ENCODE peak calls at places on chromosomes 6 and 20, in eight cellular contexts. One of them, this sample, is unnamed.

GRCh38 chr6:56851541-56852248 is 103.2 kb upstream of the BEND6 start:
- DNase-seq in neural progenitor cell: peak
- DNase-seq in H9: peak
- DNase-seq in hepatocyte: peak
- DNase-seq in A549: peak
- DNase-seq in mammary epithelial cell: peak
- DNase-seq in IMR-90: peak
- DNase-seq in PC-3: peak
- DNase-seq in this sample: peak

GRCh38 chr6:8953310-8953709 is 518.0 kb upstream of the SLC35B3 start:
- DNase-seq in hepatocyte: no peak
- DNase-seq in A549: no peak
- DNase-seq in PC-3: no peak
- DNase-seq in IMR-90: no peak
- DNase-seq in mammary epithelial cell: no peak
- DNase-seq in H9: no peak
- DNase-seq in neural progenitor cell: no peak
- DNase-seq in this sample: no peak

GRCh38 chr6:1170793-1171192 is 141.1 kb upstream of the FOXQ1 start:
- DNase-seq in IMR-90: no peak
- DNase-seq in hepatocyte: peak
- DNase-seq in H9: no peak
- DNase-seq in PC-3: no peak
- DNase-seq in A549: no peak
- DNase-seq in mammary epithelial cell: no peak
- DNase-seq in neural progenitor cell: no peak
- DNase-seq in this sample: no peak

GRCh38 chr20:35006531-35006971 is 50.9 kb downstream of the MYH7B start:
- DNase-seq in hepatocyte: no peak
- DNase-seq in PC-3: no peak
- DNase-seq in A549: no peak
- DNase-seq in IMR-90: no peak
- DNase-seq in mammary epithelial cell: no peak
- DNase-seq in neural progenitor cell: no peak
- DNase-seq in H9: peak
- DNase-seq in this sample: no peak

GRCh38 chr6:37308084-37308817 is 45.5 kb upstream of the RNF8 start:
- DNase-seq in mammary epithelial cell: no peak
- DNase-seq in A549: no peak
- DNase-seq in IMR-90: peak
- DNase-seq in PC-3: peak
- DNase-seq in H9: no peak
- DNase-seq in neural progenitor cell: no peak
- DNase-seq in hepatocyte: peak
- DNase-seq in this sample: peak

GRCh38 chr6:125906158-125906998 is 50.2 kb upstream of the HINT3 start:
- DNase-seq in IMR-90: peak
- DNase-seq in hepatocyte: peak
- DNase-seq in H9: peak
- DNase-seq in neural progenitor cell: peak
- DNase-seq in PC-3: peak
- DNase-seq in A549: no peak
- DNase-seq in mammary epithelial cell: no peak
- DNase-seq in this sample: peak

GRCh38 chr20:63317601-63318291 is 24.8 kb downstream of the COL20A1 start:
- DNase-seq in A549: no peak
- DNase-seq in H9: no peak
- DNase-seq in neural progenitor cell: no peak
- DNase-seq in hepatocyte: no peak
- DNase-seq in mammary epithelial cell: no peak
- DNase-seq in IMR-90: no peak
- DNase-seq in PC-3: no peak
- DNase-seq in this sample: no peak

GRCh38 chr20:33910056-33910455 is 83.7 kb upstream of the RALY start:
- DNase-seq in mammary epithelial cell: no peak
- DNase-seq in hepatocyte: no peak
- DNase-seq in A549: no peak
- DNase-seq in PC-3: no peak
- DNase-seq in neural progenitor cell: no peak
- DNase-seq in IMR-90: peak
- DNase-seq in H9: no peak
- DNase-seq in this sample: peak

GRCh38 chr6:26351544-26351953 is 13.4 kb upstream of the BTN3A2 start:
- DNase-seq in PC-3: peak
- DNase-seq in neural progenitor cell: no peak
- DNase-seq in mammary epithelial cell: peak
- DNase-seq in H9: no peak
- DNase-seq in hepatocyte: peak
- DNase-seq in IMR-90: peak
- DNase-seq in A549: peak
- DNase-seq in this sample: peak

GRCh38 chr20:37864275-37864674 is 38.7 kb upstream of the VSTM2L start:
- DNase-seq in H9: no peak
- DNase-seq in PC-3: no peak
- DNase-seq in hepatocyte: no peak
- DNase-seq in neural progenitor cell: no peak
- DNase-seq in A549: no peak
- DNase-seq in mammary epithelial cell: no peak
- DNase-seq in IMR-90: no peak
- DNase-seq in this sample: no peak

GRCh38 chr6:125584468-125584939 is 164.9 kb upstream of the HEY2 start:
- DNase-seq in mammary epithelial cell: peak
- DNase-seq in A549: peak
- DNase-seq in H9: peak
- DNase-seq in PC-3: peak
- DNase-seq in hepatocyte: peak
- DNase-seq in IMR-90: peak
- DNase-seq in neural progenitor cell: peak
- DNase-seq in this sample: peak

GRCh38 chr6:150266963-150267685 is 101.7 kb upstream of the IYD start:
- DNase-seq in A549: no peak
- DNase-seq in IMR-90: no peak
- DNase-seq in mammary epithelial cell: peak
- DNase-seq in H9: no peak
- DNase-seq in neural progenitor cell: no peak
- DNase-seq in PC-3: no peak
- DNase-seq in hepatocyte: no peak
- DNase-seq in this sample: no peak

GRCh38 chr6:34524989-34525388 is 31.1 kb downstream of the SPDEF start:
- DNase-seq in neural progenitor cell: no peak
- DNase-seq in H9: no peak
- DNase-seq in PC-3: no peak
- DNase-seq in IMR-90: no peak
- DNase-seq in mammary epithelial cell: no peak
- DNase-seq in hepatocyte: no peak
- DNase-seq in A549: no peak
- DNase-seq in this sample: no peak

GRCh38 chr6:34526992-34527728 is 29.0 kb downstream of the SPDEF start:
- DNase-seq in PC-3: peak
- DNase-seq in hepatocyte: peak
- DNase-seq in H9: peak
- DNase-seq in A549: peak
- DNase-seq in mammary epithelial cell: peak
- DNase-seq in neural progenitor cell: peak
- DNase-seq in IMR-90: peak
- DNase-seq in this sample: peak

GRCh38 chr6:34523441-34524206 is 32.5 kb downstream of the SPDEF start:
- DNase-seq in PC-3: no peak
- DNase-seq in hepatocyte: no peak
- DNase-seq in A549: no peak
- DNase-seq in H9: no peak
- DNase-seq in mammary epithelial cell: no peak
- DNase-seq in neural progenitor cell: no peak
- DNase-seq in IMR-90: no peak
- DNase-seq in this sample: no peak

GRCh38 chr6:34526241-34526972 is 29.7 kb downstream of the SPDEF start:
- DNase-seq in IMR-90: no peak
- DNase-seq in mammary epithelial cell: no peak
- DNase-seq in PC-3: no peak
- DNase-seq in H9: no peak
- DNase-seq in hepatocyte: no peak
- DNase-seq in neural progenitor cell: peak
- DNase-seq in A549: no peak
- DNase-seq in this sample: no peak

DNA sequence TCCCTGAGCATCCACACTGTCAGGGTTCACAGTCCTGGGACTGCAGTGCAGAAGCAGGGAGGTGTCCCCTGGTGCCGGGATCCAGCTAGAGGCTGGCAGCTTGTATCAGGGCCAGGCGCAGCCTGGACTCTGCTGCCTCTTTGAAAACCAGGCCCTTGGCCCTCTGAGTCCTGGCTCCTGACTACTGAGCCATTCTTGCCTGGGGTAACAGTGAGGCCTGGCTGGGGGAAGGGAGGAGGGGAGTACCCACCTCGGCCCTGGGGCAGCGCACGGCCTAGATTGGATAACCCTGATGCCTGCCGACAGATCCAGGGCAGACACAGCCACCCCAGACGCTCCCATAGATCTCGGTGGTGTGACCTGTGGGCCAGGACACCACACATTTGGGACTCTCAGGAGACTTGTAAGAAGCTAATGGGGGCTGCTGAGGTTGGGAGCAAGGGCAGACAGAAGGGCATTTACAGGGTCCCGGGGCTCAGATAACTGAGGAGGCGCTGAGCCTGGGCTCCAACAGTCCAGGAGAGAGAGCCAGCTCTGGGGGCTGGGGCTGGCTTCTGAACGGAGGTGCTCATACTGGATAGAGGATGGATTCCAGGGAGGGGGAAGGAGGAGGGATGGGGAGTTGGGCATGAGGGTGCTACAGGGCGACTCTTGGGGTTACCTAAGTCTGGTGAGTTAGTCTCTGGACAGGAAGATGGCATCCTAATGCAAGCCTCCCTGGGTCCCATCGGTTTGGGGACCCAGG is 30.5 kb downstream of the SPDEF start:
- DNase-seq in A549: no peak
- DNase-seq in hepatocyte: no peak
- DNase-seq in H9: no peak
- DNase-seq in IMR-90: no peak
- DNase-seq in PC-3: no peak
- DNase-seq in mammary epithelial cell: no peak
- DNase-seq in neural progenitor cell: no peak
- DNase-seq in this sample: no peak
- TF ChIP-seq CTCF in A549: no peak
- TF ChIP-seq CTCF in hepatocyte: no peak
- TF ChIP-seq CTCF in H9: no peak
- TF ChIP-seq CTCF in IMR-90: no peak
- TF ChIP-seq CTCF in PC-3: no peak
- TF ChIP-seq CTCF in mammary epithelial cell: no peak
- TF ChIP-seq CTCF in neural progenitor cell: no peak
- TF ChIP-seq CTCF in this sample: no peak

GRCh38 chr6:107345398-107345797 is 114.0 kb downstream of the PDSS2 start:
- DNase-seq in mammary epithelial cell: no peak
- DNase-seq in H9: no peak
- DNase-seq in hepatocyte: no peak
- DNase-seq in neural progenitor cell: no peak
- DNase-seq in A549: no peak
- DNase-seq in IMR-90: no peak
- DNase-seq in PC-3: no peak
- DNase-seq in this sample: no peak
- H3K4me2 ChIP-seq in mammary epithelial cell: no peak
- H3K4me2 ChIP-seq in H9: no peak
- H3K4me2 ChIP-seq in hepatocyte: no peak
- H3K4me2 ChIP-seq in neural progenitor cell: no peak
- H3K4me2 ChIP-seq in A549: no peak
- H3K4me2 ChIP-seq in IMR-90: no peak
- H3K4me2 ChIP-seq in PC-3: no peak
- H3K4me2 ChIP-seq in this sample: no peak

GRCh38 chr20:3248167-3248992 is 9.4 kb upstream of the SLC4A11 start:
- DNase-seq in A549: no peak
- DNase-seq in neural progenitor cell: peak
- DNase-seq in hepatocyte: peak
- DNase-seq in mammary epithelial cell: no peak
- DNase-seq in H9: peak
- DNase-seq in IMR-90: no peak
- DNase-seq in PC-3: no peak
- DNase-seq in this sample: peak
- TF ChIP-seq CTCF in A549: no peak
- TF ChIP-seq CTCF in neural progenitor cell: peak
- TF ChIP-seq CTCF in hepatocyte: no peak
- TF ChIP-seq CTCF in mammary epithelial cell: no peak
- TF ChIP-seq CTCF in H9: no peak
- TF ChIP-seq CTCF in IMR-90: no peak
- TF ChIP-seq CTCF in PC-3: no peak
- TF ChIP-seq CTCF in this sample: no peak

DNA sequence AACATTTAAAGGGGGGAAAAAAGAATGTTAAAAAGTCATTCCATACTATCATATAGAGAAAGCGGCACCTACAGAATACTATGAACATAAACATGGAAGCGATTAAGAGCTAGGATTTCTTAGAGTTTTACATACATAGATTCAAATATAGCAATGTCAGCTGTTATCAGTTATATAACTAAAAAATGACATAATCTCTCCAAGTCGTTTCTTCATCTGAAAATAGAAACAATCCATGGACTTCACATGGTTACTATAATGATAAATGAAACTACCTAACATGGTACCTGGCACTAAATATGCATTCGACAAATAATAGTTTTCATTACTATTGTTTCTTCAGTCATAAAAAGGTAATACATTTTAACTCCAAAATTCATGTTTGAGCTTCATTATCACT is 3.7 kb downstream of the IBTK start:
- DNase-seq in mammary epithelial cell: no peak
- DNase-seq in hepatocyte: no peak
- DNase-seq in IMR-90: no peak
- DNase-seq in H9: no peak
- DNase-seq in A549: no peak
- DNase-seq in PC-3: no peak
- DNase-seq in neural progenitor cell: no peak
- DNase-seq in this sample: no peak
- H3K4me2 ChIP-seq in mammary epithelial cell: peak
- H3K4me2 ChIP-seq in hepatocyte: peak
- H3K4me2 ChIP-seq in IMR-90: no peak
- H3K4me2 ChIP-seq in H9: no peak
- H3K4me2 ChIP-seq in A549: peak
- H3K4me2 ChIP-seq in PC-3: no peak
- H3K4me2 ChIP-seq in neural progenitor cell: no peak
- H3K4me2 ChIP-seq in this sample: no peak

DNA sequence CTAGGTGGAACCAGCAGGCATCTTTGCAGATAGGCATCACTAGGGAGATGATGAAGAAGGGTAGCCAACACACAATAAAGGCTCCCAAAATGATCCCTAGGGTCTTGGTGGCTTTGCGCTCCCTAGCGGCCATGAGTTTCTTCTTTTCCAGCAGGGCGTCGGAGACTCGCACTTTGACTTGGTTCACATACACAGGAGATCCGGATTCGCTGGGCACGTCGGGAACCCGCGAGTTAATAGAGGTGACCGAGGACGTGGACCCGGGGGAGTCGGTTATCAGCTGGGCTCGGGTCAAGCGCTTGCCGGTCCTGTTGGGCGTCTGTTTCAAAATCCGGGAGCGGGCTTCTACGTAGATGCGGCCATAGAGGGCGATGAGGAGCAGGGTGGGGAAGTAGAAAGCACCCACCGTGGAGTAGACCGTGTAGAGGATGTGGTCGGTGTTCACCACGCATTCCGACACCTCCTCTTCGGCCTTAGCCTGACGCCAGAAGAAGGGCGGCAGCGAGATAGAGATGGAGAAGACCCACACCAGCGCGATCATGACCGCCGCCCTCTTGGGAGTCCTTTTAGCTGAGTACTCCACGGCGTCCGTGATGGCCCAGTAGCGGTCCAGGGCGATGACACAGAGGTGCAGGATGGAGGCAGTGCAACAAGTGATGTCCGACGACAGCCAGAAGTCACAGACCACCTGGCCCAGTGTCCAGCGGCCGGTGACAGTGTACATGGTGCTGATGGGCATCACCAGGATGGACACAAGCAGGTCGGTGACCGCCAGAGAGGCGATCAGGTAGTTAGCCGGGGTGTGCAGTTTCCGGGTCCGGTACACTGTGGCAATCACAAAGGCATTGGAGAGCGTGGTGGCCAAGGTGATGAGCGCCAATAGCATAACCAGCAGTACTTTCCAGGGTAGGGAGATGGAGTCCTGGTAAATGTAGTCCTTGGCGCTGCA is 658 bp downstream of the HTR1B start:
- DNase-seq in PC-3: no peak
- DNase-seq in A549: peak
- DNase-seq in neural progenitor cell: peak
- DNase-seq in H9: peak
- DNase-seq in IMR-90: no peak
- DNase-seq in hepatocyte: peak
- DNase-seq in mammary epithelial cell: no peak
- DNase-seq in this sample: peak
- TF ChIP-seq CTCF in PC-3: no peak
- TF ChIP-seq CTCF in A549: peak
- TF ChIP-seq CTCF in neural progenitor cell: peak
- TF ChIP-seq CTCF in H9: peak
- TF ChIP-seq CTCF in IMR-90: peak
- TF ChIP-seq CTCF in hepatocyte: peak
- TF ChIP-seq CTCF in mammary epithelial cell: no peak
- TF ChIP-seq CTCF in this sample: peak

This sample was measured in fibroblast of lung.